ENCODE peak calls at places on chromosomes 16 and 17, in five cellular contexts. U, W, H, E and S are unnamed samples.

GRCh38 chr16:53159781-53160436 is 105.1 kb downstream of the CHD9 start:
- DNase-seq in U (peak; percentile 32), W (no peak), H (no peak), E (no peak), S (peak; percentile 47)

GRCh38 chr17:50045154-50045553 is 10.8 kb upstream of the ITGA3 start:
- DNase-seq in U (no peak), W (no peak), H (no peak), E (no peak), S (no peak)

GRCh38 chr17:57396515-57396921 is 140.2 kb downstream of the MSI2 start:
- DNase-seq in U (no peak), W (no peak), H (no peak), E (no peak), S (no peak)

GRCh38 chr17:21252875-21253645 is at the start of gene NATD1:
- DNase-seq in U (peak; percentile 76), W (peak; percentile 64), H (no peak), E (peak; percentile 73), S (peak; percentile 81)

GRCh38 chr16:77037696-77038347 is 153.2 kb upstream of the MON1B start:
- DNase-seq in U (no peak), W (no peak), H (no peak), E (no peak), S (no peak)

GRCh38 chr16:73191111-73192046 is 143.5 kb upstream of the ZFHX3 start:
- DNase-seq in U (no peak), W (no peak), H (no peak), E (no peak), S (no peak)

GRCh38 chr16:85574672-85575475 is 38.2 kb upstream of the GSE1 start:
- DNase-seq in U (no peak), W (no peak), H (no peak), E (no peak), S (no peak)

GRCh38 chr17:31467502-31468256 is 76.2 kb downstream of the RAB11FIP4 start:
- DNase-seq in U (no peak), W (no peak), H (no peak), E (no peak), S (no peak)

GRCh38 chr16:84013787-84014569 is 28.6 kb downstream of the SLC38A8 start:
- DNase-seq in U (peak; percentile 69), W (peak; percentile 47), H (no peak), E (peak; percentile 15), S (peak; percentile 61)

GRCh38 chr16:8966781-8967436 is 3.2 kb upstream of the USP7 start:
- DNase-seq in U (no peak), W (no peak), H (no peak), E (no peak), S (no peak)

GRCh38 chr17:75561927-75562603 is 25.5 kb upstream of the MYO15B start:
- DNase-seq in U (no peak), W (no peak), H (no peak), E (no peak), S (no peak)

GRCh38 chr17:42122371-42123303 is at the start of gene HSPB9:
- DNase-seq in U (no peak), W (no peak), H (no peak), E (no peak), S (no peak)

GRCh38 chr17:33292981-33293867 is at the start of gene ASIC2:
- DNase-seq in U (no peak), W (no peak), H (no peak), E (no peak), S (no peak)

GRCh38 chr17:65987988-65988387 is 203.9 kb downstream of the CEP112 start:
- DNase-seq in U (peak; percentile 54), W (no peak), H (no peak), E (no peak), S (no peak)

GRCh38 chr16:23397464-23397863 is 55.5 kb downstream of the COG7 start:
- DNase-seq in U (no peak), W (no peak), H (no peak), E (no peak), S (no peak)

GRCh38 chr16:16010194-16010593 is 60.8 kb downstream of the ABCC1 start:
- DNase-seq in U (no peak), W (no peak), H (no peak), E (no peak), S (no peak)

GRCh38 chr16:10942352-10943297 is at the start of gene DEXI:
- DNase-seq in U (peak; percentile 86), W (peak; percentile 90), H (peak; percentile 58), E (peak; percentile 96), S (peak; percentile 92)

GRCh38 chr16:75263291-75263962 is 12.0 kb upstream of the BCAR1 start:
- DNase-seq in U (no peak), W (no peak), H (no peak), E (no peak), S (no peak)

GRCh38 chr16:4320030-4320429 is 4.2 kb downstream of the GLIS2 start:
- DNase-seq in U (no peak), W (no peak), H (no peak), E (no peak), S (no peak)

GRCh38 chr17:4658478-4659305 is 17.2 kb upstream of the ALOX15 start:
- DNase-seq in U (peak; percentile 14), W (peak; percentile 43), H (no peak), E (no peak), S (no peak)

GRCh38 chr16:68823401-68823800 is 19.9 kb upstream of the TANGO6 start:
- DNase-seq in U (peak; percentile 31), W (no peak), H (no peak), E (no peak), S (no peak)

GRCh38 chr17:35486920-35487727 is 38.6 kb upstream of the SLFN13 start:
- DNase-seq in U (peak; percentile 39), W (peak; percentile 81), H (no peak), E (peak; percentile 53), S (peak; percentile 65)

GRCh38 chr17:29347831-29348281 is 42.3 kb upstream of the TAOK1 start:
- DNase-seq in U (no peak), W (no peak), H (no peak), E (no peak), S (no peak)

GRCh38 chr16:54208262-54208661 is 78.3 kb downstream of the IRX3 start:
- DNase-seq in U (no peak), W (no peak), H (no peak), E (no peak), S (no peak)

GRCh38 chr17:50260501-50260911 is 13.8 kb upstream of the TMEM92 start:
- DNase-seq in U (no peak), W (no peak), H (no peak), E (no peak), S (no peak)

GRCh38 chr17:6350806-6351205 is 84.1 kb downstream of the AIPL1 start:
- DNase-seq in U (no peak), W (no peak), H (no peak), E (no peak), S (no peak)

GRCh38 chr16:79997257-79997656 is 396.7 kb upstream of the MAF start:
- DNase-seq in U (no peak), W (no peak), H (no peak), E (no peak), S (no peak)